ENCODE peak calls at places on chromosomes 11 and 22, in five cellular contexts. S is GM23248, Y is heart right ventricle, T is thoracic aorta, Q is Karpas-422. R is an unnamed sample.
A peak's percentile ranks its signal among the peaks of the same experiment; 100 is the strongest.

GRCh38 chr11:44949160-44950035 is 1.3 kb downstream of the TP53I11 start:
- DNase-seq in S (peak; percentile 61), Y (no peak), Q (no peak), T (no peak), R (no peak)

GRCh38 chr11:75024764-75025211 is 36.1 kb downstream of the NEU3 start:
- DNase-seq in Q (peak; percentile 69), T (no peak), S (no peak), Y (no peak), R (no peak)

GRCh38 chr11:102730036-102730815 is 5.5 kb upstream of the MMP8 start:
- DNase-seq in Q (no peak), Y (no peak), S (peak; percentile 38), T (no peak), R (no peak)

GRCh38 chr22:27752771-27753170 is 48.8 kb downstream of the MN1 start:
- DNase-seq in T (peak; percentile 52), S (peak; percentile 97), Q (no peak), Y (peak; percentile 56), R (peak; percentile 40)

GRCh38 chr22:43925433-43926348 is 2.1 kb downstream of the PNPLA3 start:
- DNase-seq in S (no peak), Y (no peak), T (no peak), Q (no peak), R (no peak)

GRCh38 chr11:20458905-20459632 is 71.6 kb downstream of the PRMT3 start:
- DNase-seq in Q (no peak), S (no peak), Y (no peak), T (no peak), R (no peak)

GRCh38 chr11:126109941-126110731 is 47.5 kb upstream of the CDON start:
- DNase-seq in T (peak; percentile 47), Y (no peak), S (peak; percentile 89), Q (no peak), R (no peak)

GRCh38 chr11:72223615-72224586 is 666 bp upstream of the INPPL1 start:
- DNase-seq in Y (peak; percentile 80), S (peak; percentile 83), Q (peak; percentile 78), T (no peak), R (peak; percentile 76)

GRCh38 chr11:30244255-30244654 is 13.4 kb downstream of the FSHB start:
- DNase-seq in Q (no peak), Y (no peak), T (no peak), S (peak; percentile 48), R (no peak)

GRCh38 chr22:46352691-46353386 is 17.3 kb downstream of the TRMU start:
- DNase-seq in Q (peak; percentile 82), S (no peak), T (no peak), Y (peak; percentile 72), R (no peak)

GRCh38 chr11:18001191-18001590 is 11.7 kb downstream of the SERGEF start:
- DNase-seq in Y (no peak), T (no peak), Q (no peak), S (peak; percentile 16), R (no peak)

GRCh38 chr11:69487391-69487790 is 5.9 kb downstream of the LINC01488 start:
- DNase-seq in T (no peak), Y (no peak), S (no peak), Q (no peak), R (no peak)

GRCh38 chr22:24096401-24097115 is 84.7 kb upstream of the SUSD2 start:
- DNase-seq in Q (no peak), Y (no peak), T (no peak), S (no peak), R (no peak)

GRCh38 chr11:96303067-96303466 is 39.9 kb downstream of the MAML2 start:
- DNase-seq in Y (no peak), Q (no peak), S (peak; percentile 90), T (no peak), R (no peak)

GRCh38 chr11:118198370-118198769 is 21.9 kb upstream of the SCN2B start:
- DNase-seq in Y (peak; percentile 83), Q (peak; percentile 88), T (peak; percentile 17), S (peak; percentile 78), R (peak; percentile 88)

GRCh38 chr11:78684377-78684776 is 109.7 kb upstream of the NARS2 start:
- DNase-seq in T (no peak), Q (peak; percentile 43), Y (no peak), S (no peak), R (no peak)

GRCh38 chr11:2538951-2539735 is 94.3 kb downstream of the KCNQ1 start:
- DNase-seq in T (no peak), Q (no peak), Y (no peak), S (no peak), R (no peak)

GRCh38 chr11:87097582-87097981 is 59.8 kb downstream of the TMEM135 start:
- DNase-seq in S (peak; percentile 29), Y (peak; percentile 28), T (no peak), Q (peak; percentile 95), R (peak; percentile 73)

GRCh38 chr11:35141538-35141937 is 2.6 kb downstream of the CD44 start:
- DNase-seq in Y (peak; percentile 30), Q (no peak), T (no peak), S (peak; percentile 66), R (peak; percentile 34)

GRCh38 chr11:115670538-115671200 is 166.5 kb upstream of the CADM1 start:
- DNase-seq in T (no peak), Q (no peak), Y (no peak), S (no peak), R (no peak)

GRCh38 chr11:10130872-10131271 is 163.1 kb downstream of the SBF2 start:
- DNase-seq in Q (no peak), T (no peak), Y (no peak), S (peak; percentile 13), R (no peak)

GRCh38 chr11:100602716-100603115 is 84.4 kb upstream of the ARHGAP42 start:
- DNase-seq in Y (no peak), S (peak; percentile 9), Q (no peak), T (no peak), R (no peak)

GRCh38 chr11:36073411-36074203 is 129.7 kb downstream of the LDLRAD3 start:
- DNase-seq in Y (peak; percentile 46), S (peak; percentile 69), T (no peak), Q (no peak), R (no peak)

GRCh38 chr11:115503083-115503885 is 931 bp downstream of the CADM1 start:
- DNase-seq in T (no peak), Y (peak; percentile 61), S (peak; percentile 51), Q (no peak), R (peak; percentile 64)

DNA sequence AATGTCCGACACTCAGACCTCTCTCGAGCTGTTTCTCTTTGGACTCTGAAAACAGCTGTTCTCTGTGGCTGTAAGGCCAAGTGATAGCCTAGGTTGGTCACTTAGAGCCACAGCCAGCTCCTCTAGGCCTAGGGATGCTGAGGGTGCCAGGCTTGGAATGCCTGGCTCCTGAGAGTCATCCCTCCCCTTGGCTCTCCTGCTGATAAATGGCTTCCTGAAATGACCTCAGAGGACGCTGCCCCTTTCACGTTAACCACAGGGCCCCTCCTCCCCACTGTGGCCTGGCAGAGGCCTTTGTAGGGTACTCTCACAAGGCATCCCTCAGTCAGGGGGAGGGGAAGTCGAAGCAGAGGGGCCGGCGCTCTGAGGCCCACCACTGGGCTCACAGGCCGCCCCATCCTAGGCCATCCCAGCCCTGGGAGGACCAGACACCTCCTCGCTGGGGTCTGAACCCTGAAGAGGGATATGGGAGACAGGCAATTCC is 51.0 kb downstream of the ARFGAP3 start:
- DNase-seq in S (no peak), T (no peak), Q (no peak), Y (no peak), R (no peak)
- H3K36me3 ChIP-seq in S (peaks cover 45% of the 10 kb centered on the region), T (peaks cover 59% of the 10 kb centered on the region), Q (no peaks in the 10 kb centered on the region), Y (peaks cover 4% of the 10 kb centered on the region), R (no peaks in the 10 kb centered on the region)

DNA sequence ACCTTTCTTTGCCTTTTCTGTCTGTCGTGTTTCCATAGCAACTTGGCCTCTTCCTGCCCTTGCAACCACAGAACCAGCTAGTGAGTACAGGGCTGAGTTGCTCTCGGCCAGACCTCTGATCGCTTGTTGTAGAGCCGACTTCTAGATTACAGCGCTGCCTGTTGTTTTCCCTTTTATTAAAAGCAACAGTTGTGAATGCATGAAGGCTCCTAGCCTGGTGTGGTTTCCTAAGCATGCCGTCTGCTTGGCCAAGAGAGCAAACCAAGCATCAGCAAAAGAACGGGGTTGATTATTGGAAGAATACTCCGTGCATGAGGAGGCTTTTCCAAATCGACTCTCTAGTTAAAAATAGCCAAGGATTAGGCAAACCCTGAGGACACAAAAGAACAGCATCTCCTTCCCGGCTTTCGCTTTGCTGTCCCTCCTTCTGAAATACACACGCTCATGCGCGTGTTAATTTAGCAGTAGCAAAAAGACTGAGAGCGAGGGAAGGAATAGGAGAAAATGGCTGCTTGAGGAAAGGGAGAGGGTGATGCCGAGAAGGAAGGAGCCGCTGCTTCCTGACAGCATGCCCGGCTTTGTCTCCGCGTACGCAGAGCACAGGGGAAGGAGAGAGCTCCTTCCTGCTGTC is 71.5 kb upstream of the TTC12 start:
- DNase-seq in Y (no peak), Q (peak; percentile 71), T (no peak), S (peak; percentile 80), R (peak; percentile 16)
- H3K27ac ChIP-seq in Y (peak overlapping the region; percentile 68), Q (peak overlapping the region; percentile 74), T (peak overlapping the region; percentile 61), S (peak overlapping the region; percentile 57), R (peak overlapping the region; percentile 52)

DNA sequence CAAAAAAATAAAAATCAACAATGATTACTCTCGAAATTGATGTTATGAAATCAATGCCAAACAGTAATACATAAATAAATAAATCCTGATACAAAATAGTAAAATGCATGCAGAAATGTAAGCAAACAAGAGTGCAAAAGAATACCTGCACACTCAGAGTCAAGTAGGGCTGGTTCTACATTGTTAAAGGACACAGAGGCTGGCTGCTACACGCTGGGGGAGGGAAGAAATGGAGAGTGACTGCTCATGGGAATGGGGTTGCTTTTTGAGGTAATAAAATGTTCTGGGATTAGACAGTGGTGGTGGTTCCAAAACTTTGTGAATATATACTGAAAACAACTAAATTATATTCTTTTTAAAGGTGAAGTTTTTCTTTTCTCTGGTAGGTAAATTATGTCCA is 32.1 kb downstream of the MAPK1 start:
- DNase-seq in S (no peak), Q (peak; percentile 38), T (no peak), Y (no peak), R (no peak)
- H3K4me1 ChIP-seq in S (peaks cover 35% of the 10 kb centered on the region), Q (peaks cover 43% of the 10 kb centered on the region), T (peaks cover 62% of the 10 kb centered on the region), Y (peaks cover 62% of the 10 kb centered on the region), R (peaks cover 13% of the 10 kb centered on the region)

GRCh38 chr11:33269822-33270221 is 12.6 kb downstream of the HIPK3 start:
- DNase-seq in Y (no peak), S (no peak), Q (no peak), T (no peak), R (no peak)
- H3K36me3 ChIP-seq in Y (no peaks in the 10 kb centered on the region), S (no peaks in the 10 kb centered on the region), Q (no peaks in the 10 kb centered on the region), T (no peaks in the 10 kb centered on the region), R (no peaks in the 10 kb centered on the region)

GRCh38 chr11:515131-515530 is 8.1 kb upstream of the RNH1 start:
- DNase-seq in Q (no peak), S (peak; percentile 33), Y (no peak), T (no peak), R (no peak)

GRCh38 chr11:521179-521688 is 14.1 kb downstream of the HRAS start:
- DNase-seq in Y (no peak), Q (no peak), S (peak; percentile 44), T (no peak), R (no peak)

GRCh38 chr11:516400-516799 is 9.4 kb upstream of the RNH1 start:
- DNase-seq in T (no peak), S (no peak), Q (no peak), Y (no peak), R (no peak)

GRCh38 chr11:520428-521178 is 13.6 kb upstream of the RNH1 start:
- DNase-seq in Q (no peak), S (no peak), Y (no peak), T (no peak), R (no peak)

GRCh38 chr11:518463-519202 is 11.6 kb upstream of the RNH1 start:
- DNase-seq in Q (peak; percentile 89), S (peak; percentile 99), Y (peak; percentile 88), T (peak; percentile 88), R (peak; percentile 86)
- H3K27ac ChIP-seq in Q (no peak overlapping the region), S (peak overlapping the region; percentile 87), Y (peak overlapping the region; percentile 90), T (peak overlapping the region; percentile 87), R (no peak overlapping the region)